ENCODE peak calls at places on chromosome 9, in ten cellular contexts. H is A549, I is neural progenitor cell, F is heart right ventricle, W is ovary, L is pancreas, P is colonic mucosa, K is breast epithelium, Z is fibroblast of lung, S is brain microvascular endothelial cell. T is an unnamed sample.

GRCh38 chr9:70260007-70260443 is 1.2 kb downstream of the SMC5 start:
- DNase-seq in H (no peak), I (no peak), F (no peak), W (peak), L (peak), P (peak), K (no peak), Z (no peak), S (no peak), T (no peak)

GRCh38 chr9:72443855-72444254 is 77.6 kb upstream of the TMC1 start:
- DNase-seq in H (peak), I (no peak), F (no peak), W (no peak), L (no peak), P (no peak), K (no peak), Z (no peak), S (no peak), T (no peak)

GRCh38 chr9:69180670-69181069 is 6.6 kb downstream of the TJP2 start:
- DNase-seq in H (peak), I (no peak), F (peak), W (no peak), L (no peak), P (peak), K (no peak), Z (peak), S (peak), T (peak)

GRCh38 chr9:27065288-27065687 is 43.7 kb upstream of the TEK start:
- DNase-seq in H (no peak), I (no peak), F (no peak), W (no peak), L (no peak), P (no peak), K (no peak), Z (no peak), S (peak), T (no peak)

GRCh38 chr9:76615149-76615548 is 149.1 kb upstream of the PCA3 start:
- DNase-seq in H (no peak), I (no peak), F (no peak), W (no peak), L (no peak), P (peak), K (no peak), Z (peak), S (no peak), T (no peak)

GRCh38 chr9:27539479-27540441 is 10.1 kb upstream of the MOB3B start:
- DNase-seq in H (no peak), I (no peak), F (no peak), W (peak), L (no peak), P (no peak), K (peak), Z (peak), S (no peak), T (peak)

GRCh38 chr9:35501941-35502340 is 12.0 kb downstream of the RUSC2 start:
- DNase-seq in H (no peak), I (no peak), F (no peak), W (no peak), L (no peak), P (no peak), K (no peak), Z (no peak), S (no peak), T (no peak)

GRCh38 chr9:18926513-18926912 is 106.5 kb downstream of the SAXO1 start:
- DNase-seq in H (no peak), I (no peak), F (no peak), W (no peak), L (no peak), P (no peak), K (no peak), Z (no peak), S (no peak), T (no peak)

GRCh38 chr9:11646831-11647230 is 1034.0 kb upstream of the PTPRD start:
- DNase-seq in H (no peak), I (no peak), F (no peak), W (no peak), L (no peak), P (no peak), K (no peak), Z (no peak), S (no peak), T (no peak)

GRCh38 chr9:80175286-80175906 is 603.6 kb downstream of the TLE4 start:
- DNase-seq in H (peak), I (peak), F (no peak), W (no peak), L (no peak), P (no peak), K (no peak), Z (peak), S (no peak), T (no peak)

GRCh38 chr9:136658849-136659535 is 3.7 kb upstream of the EGFL7 start:
- DNase-seq in H (no peak), I (no peak), F (peak), W (no peak), L (no peak), P (no peak), K (no peak), Z (no peak), S (no peak), T (no peak)

GRCh38 chr9:93265301-93265971 is 81.5 kb downstream of the WNK2 start:
- DNase-seq in H (no peak), I (no peak), F (no peak), W (no peak), L (no peak), P (peak), K (peak), Z (no peak), S (no peak), T (no peak)

GRCh38 chr9:72462340-72462739 is 59.1 kb upstream of the TMC1 start:
- DNase-seq in H (no peak), I (no peak), F (no peak), W (no peak), L (no peak), P (no peak), K (no peak), Z (no peak), S (peak), T (no peak)

GRCh38 chr9:21267141-21267540 is 27.3 kb upstream of the IFNA14 start:
- DNase-seq in H (no peak), I (no peak), F (no peak), W (no peak), L (peak), P (no peak), K (no peak), Z (no peak), S (no peak), T (no peak)

GRCh38 chr9:68545033-68545705 is 4.5 kb upstream of the TMEM252 start:
- DNase-seq in H (no peak), I (no peak), F (no peak), W (no peak), L (no peak), P (no peak), K (no peak), Z (no peak), S (no peak), T (no peak)

GRCh38 chr9:35560625-35561337 is 44.3 kb upstream of the TESK1 start:
- DNase-seq in H (no peak), I (no peak), F (no peak), W (no peak), L (no peak), P (no peak), K (no peak), Z (no peak), S (no peak), T (no peak)

GRCh38 chr9:19137282-19137681 is 10.0 kb upstream of the PLIN2 start:
- DNase-seq in H (no peak), I (no peak), F (no peak), W (no peak), L (no peak), P (no peak), K (no peak), Z (peak), S (peak), T (no peak)

GRCh38 chr9:37297592-37297991 is 124.9 kb upstream of the GRHPR start:
- DNase-seq in H (no peak), I (no peak), F (no peak), W (no peak), L (no peak), P (no peak), K (no peak), Z (no peak), S (no peak), T (no peak)

GRCh38 chr9:37295178-37295577 is 127.3 kb upstream of the GRHPR start:
- DNase-seq in H (no peak), I (no peak), F (no peak), W (no peak), L (no peak), P (no peak), K (no peak), Z (no peak), S (no peak), T (no peak)

GRCh38 chr9:37292896-37293295 is 129.6 kb upstream of the GRHPR start:
- DNase-seq in H (no peak), I (no peak), F (no peak), W (no peak), L (no peak), P (no peak), K (no peak), Z (peak), S (no peak), T (no peak)

GRCh38 chr9:37293664-37294524 is 128.6 kb upstream of the GRHPR start:
- DNase-seq in H (no peak), I (peak), F (no peak), W (no peak), L (no peak), P (no peak), K (no peak), Z (peak), S (no peak), T (no peak)

GRCh38 chr9:37295796-37296195 is 126.7 kb upstream of the GRHPR start:
- DNase-seq in H (peak), I (no peak), F (no peak), W (no peak), L (no peak), P (no peak), K (no peak), Z (no peak), S (no peak), T (no peak)
- H3K27ac ChIP-seq in H (no peak), I (no peak), F (no peak), W (no peak), L (no peak), P (no peak), K (no peak), Z (no peak), S (no peak), T (no peak)

GRCh38 chr9:126009047-126009446 is 261.9 kb downstream of the PBX3 start:
- DNase-seq in H (no peak), I (no peak), F (no peak), W (no peak), L (no peak), P (no peak), K (no peak), Z (no peak), S (no peak), T (no peak)
- TF ChIP-seq CTCF in H (no peak), I (peak), F (no peak), W (no peak), L (no peak), P (no peak), K (no peak), Z (peak), S (peak), T (no peak)

GRCh38 chr9:994005-994404 is 17.6 kb downstream of the DMRT3 start:
- DNase-seq in H (no peak), I (no peak), F (no peak), W (no peak), L (no peak), P (no peak), K (no peak), Z (no peak), S (no peak), T (no peak)
- H3K4me3 ChIP-seq in H (no peak), I (no peak), F (no peak), W (no peak), L (no peak), P (no peak), K (no peak), Z (no peak), S (no peak), T (no peak)

GRCh38 chr9:129080608-129081387 is at the start of gene DOLPP1:
- DNase-seq in H (peak), I (peak), F (peak), W (peak), L (peak), P (peak), K (peak), Z (peak), S (peak), T (peak)

GRCh38 chr9:129078691-129079503 is 2.0 kb upstream of the DOLPP1 start:
- DNase-seq in H (no peak), I (no peak), F (no peak), W (no peak), L (no peak), P (peak), K (no peak), Z (no peak), S (no peak), T (no peak)

GRCh38 chr9:129081388-129081889 is 528 bp downstream of the DOLPP1 start:
- DNase-seq in H (peak), I (no peak), F (no peak), W (no peak), L (no peak), P (no peak), K (no peak), Z (no peak), S (no peak), T (no peak)

GRCh38 chr9:129080312-129080607 is 651 bp upstream of the DOLPP1 start:
- DNase-seq in H (no peak), I (no peak), F (no peak), W (no peak), L (no peak), P (no peak), K (no peak), Z (no peak), S (no peak), T (no peak)

GRCh38 chr9:129079829-129080228 is 1.1 kb upstream of the DOLPP1 start:
- DNase-seq in H (no peak), I (peak), F (no peak), W (no peak), L (no peak), P (no peak), K (no peak), Z (no peak), S (no peak), T (no peak)
- H3K27ac ChIP-seq in H (no peak), I (no peak), F (no peak), W (no peak), L (no peak), P (peak), K (no peak), Z (no peak), S (no peak), T (no peak)

DNA sequence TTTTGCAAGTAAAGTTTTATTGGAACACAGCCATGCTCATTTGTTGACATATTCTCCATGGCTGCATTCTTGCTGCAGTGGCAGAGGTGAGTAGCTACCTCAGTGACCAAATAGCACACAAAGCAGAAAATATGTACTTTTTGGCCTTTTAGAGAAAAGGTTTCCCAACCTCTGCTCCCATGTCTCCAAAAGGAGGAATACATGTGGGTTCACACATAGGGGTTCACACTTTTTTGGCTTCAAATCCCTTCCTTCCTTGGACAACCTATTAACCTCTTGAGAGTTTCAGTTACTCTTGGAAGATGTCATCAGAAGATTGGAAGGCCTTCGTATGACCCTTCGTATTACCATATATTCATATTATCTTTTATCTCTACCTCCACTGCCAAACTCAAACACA is 285.1 kb upstream of the TUT7 start:
- DNase-seq in H (no peak), I (no peak), F (no peak), W (no peak), L (no peak), P (no peak), K (no peak), Z (no peak), S (no peak), T (no peak)
- TF ChIP-seq CTCF in H (no peak), I (no peak), F (no peak), W (no peak), L (no peak), P (no peak), K (no peak), Z (no peak), S (no peak), T (no peak)

DNA sequence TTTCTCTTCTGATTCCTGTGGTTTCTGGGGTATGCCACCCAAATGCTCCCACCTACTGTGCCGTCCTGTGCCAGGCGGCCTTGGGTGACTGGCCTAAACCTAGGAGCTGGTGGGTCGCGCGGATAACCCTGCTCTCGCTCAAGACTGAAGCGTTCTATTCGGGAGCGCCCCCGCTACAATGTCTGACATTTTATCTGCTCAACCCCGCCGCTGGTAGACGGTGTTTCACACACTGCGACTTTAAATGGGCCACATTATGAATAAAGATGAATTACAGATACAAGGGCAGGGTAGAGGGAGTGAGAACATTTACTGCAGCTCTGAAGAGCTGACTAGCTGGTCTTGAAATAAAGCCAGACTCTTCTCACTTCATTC is 775 bp upstream of the PTCH1 start:
- DNase-seq in H (no peak), I (no peak), F (no peak), W (peak), L (no peak), P (no peak), K (no peak), Z (no peak), S (no peak), T (no peak)
- H3K4me3 ChIP-seq in H (no peak), I (peak), F (peak), W (no peak), L (no peak), P (peak), K (no peak), Z (peak), S (peak), T (no peak)

DNA sequence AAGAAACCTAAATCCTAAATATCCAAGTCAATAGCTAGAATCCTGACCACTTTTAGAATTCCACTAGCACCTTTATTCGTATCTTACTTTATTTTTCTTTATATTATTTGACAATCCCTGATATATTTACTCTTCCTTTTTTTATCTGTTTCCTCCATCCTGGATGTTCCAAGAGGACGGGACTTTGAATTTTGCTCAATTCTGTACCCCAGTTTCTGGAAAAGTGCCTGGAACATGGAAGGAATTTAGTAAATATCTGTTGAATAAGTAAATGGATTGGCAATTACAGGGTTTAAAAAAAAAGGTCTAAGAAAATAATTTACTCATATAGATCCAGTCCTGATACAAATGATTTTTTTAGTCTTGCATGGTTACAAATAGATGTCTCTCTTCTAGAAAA is 1.2 kb upstream of the NIPSNAP3A start:
- DNase-seq in H (no peak), I (no peak), F (no peak), W (no peak), L (no peak), P (no peak), K (no peak), Z (no peak), S (no peak), T (no peak)
- H3K27ac ChIP-seq in H (no peak), I (no peak), F (no peak), W (no peak), L (no peak), P (no peak), K (no peak), Z (no peak), S (no peak), T (no peak)

GRCh38 chr9:113675475-113675941 is 200.6 kb upstream of the ZNF618 start:
- DNase-seq in H (no peak), I (no peak), F (peak), W (peak), L (peak), P (peak), K (peak), Z (peak), S (peak), T (peak)
- TF ChIP-seq CTCF in H (no peak), I (no peak), F (no peak), W (no peak), L (no peak), P (no peak), K (no peak), Z (no peak), S (no peak), T (no peak)

GRCh38 chr9:123642291-123643278 is 286.6 kb downstream of the CRB2 start:
- DNase-seq in H (no peak), I (no peak), F (peak), W (peak), L (no peak), P (peak), K (no peak), Z (peak), S (peak), T (no peak)

GRCh38 chr9:123639743-123640142 is 283.7 kb downstream of the CRB2 start:
- DNase-seq in H (no peak), I (no peak), F (no peak), W (no peak), L (no peak), P (no peak), K (no peak), Z (no peak), S (no peak), T (no peak)

GRCh38 chr9:123640792-123641222 is 284.8 kb downstream of the CRB2 start:
- DNase-seq in H (no peak), I (no peak), F (no peak), W (no peak), L (no peak), P (no peak), K (no peak), Z (no peak), S (no peak), T (no peak)

GRCh38 chr9:123637596-123637939 is 281.6 kb downstream of the CRB2 start:
- DNase-seq in H (no peak), I (no peak), F (no peak), W (peak), L (no peak), P (no peak), K (no peak), Z (peak), S (peak), T (no peak)

GRCh38 chr9:123637940-123638634 is 282.1 kb downstream of the CRB2 start:
- DNase-seq in H (no peak), I (no peak), F (no peak), W (no peak), L (no peak), P (no peak), K (no peak), Z (no peak), S (no peak), T (no peak)
- H3K4me3 ChIP-seq in H (no peak), I (no peak), F (peak), W (peak), L (no peak), P (no peak), K (no peak), Z (peak), S (no peak), T (peak)

T was measured in coronary artery.